ENCODE peak calls at places on chromosomes 13 and 19, in four cellular contexts. S is Panc1, M is SW 1271, X is T-cell. L is an unnamed sample.

GRCh38 chr19:52221831-52222375 is 32.1 kb downstream of the PPP2R1A start:
- DNase-seq in S (no peak), M (no peak), X (no peak), L (no peak)

GRCh38 chr13:109782066-109782822 is 4.1 kb downstream of the IRS2 start:
- DNase-seq in S (no peak), M (no peak), X (no peak), L (no peak)

GRCh38 chr19:10915511-10916091 is 12.8 kb downstream of the YIPF2 start:
- DNase-seq in S (no peak), M (peak), X (no peak), L (no peak)

GRCh38 chr19:31120952-31121351 is 228.3 kb downstream of the TSHZ3 start:
- DNase-seq in S (no peak), M (no peak), X (no peak), L (no peak)

GRCh38 chr19:17112700-17113099 is 37.1 kb downstream of the MYO9B start:
- DNase-seq in S (no peak), M (no peak), X (no peak), L (no peak)

GRCh38 chr13:39073983-39074382 is 35.7 kb downstream of the NHLRC3 start:
- DNase-seq in S (no peak), M (no peak), X (no peak), L (no peak)

GRCh38 chr19:7654401-7654800 is 14.4 kb upstream of the RETN start:
- DNase-seq in S (no peak), M (no peak), X (no peak), L (no peak)

GRCh38 chr19:1616875-1617274 is 11.6 kb upstream of the UQCR11 start:
- DNase-seq in S (no peak), M (no peak), X (no peak), L (no peak)

GRCh38 chr19:41175825-41176734 is 16.9 kb upstream of the CYP2S1 start:
- DNase-seq in S (no peak), M (no peak), X (peak), L (peak)

GRCh38 chr13:113091211-113091771 is 14.3 kb upstream of the F7 start:
- DNase-seq in S (no peak), M (no peak), X (no peak), L (no peak)

GRCh38 chr13:48942131-48942530 is 33.6 kb upstream of the FNDC3A start:
- DNase-seq in S (no peak), M (no peak), X (no peak), L (no peak)

GRCh38 chr13:109088528-109088927 is 459.1 kb downstream of the MYO16 start:
- DNase-seq in S (no peak), M (no peak), X (no peak), L (no peak)

GRCh38 chr13:35191883-35192282 is 249.8 kb downstream of the NBEA start:
- DNase-seq in S (no peak), M (no peak), X (no peak), L (no peak)

GRCh38 chr13:48156466-48156865 is 61.6 kb upstream of the MED4 start:
- DNase-seq in S (no peak), M (no peak), X (peak), L (no peak)

GRCh38 chr13:93038187-93038586 is 188.4 kb upstream of the GPC6 start:
- DNase-seq in S (no peak), M (no peak), X (no peak), L (no peak)

GRCh38 chr19:54179921-54180452 is 7.0 kb upstream of the TMC4 start:
- DNase-seq in S (no peak), M (peak), X (no peak), L (no peak)

GRCh38 chr13:50678464-50679162 is 164.9 kb downstream of the DLEU7 start:
- DNase-seq in S (no peak), M (no peak), X (no peak), L (no peak)

GRCh38 chr13:38366954-38367645 is 17.4 kb downstream of the UFM1 start:
- DNase-seq in S (peak), M (no peak), X (no peak), L (no peak)

GRCh38 chr19:48443262-48443661 is 2.5 kb upstream of the GRWD1 start:
- DNase-seq in S (no peak), M (no peak), X (no peak), L (no peak)

GRCh38 chr13:30859326-30859725 is 46.7 kb upstream of the MEDAG start:
- DNase-seq in S (no peak), M (no peak), X (no peak), L (no peak)

GRCh38 chr19:42191855-42192254 is 25.6 kb downstream of the DEDD2 start:
- DNase-seq in S (peak), M (peak), X (no peak), L (no peak)

GRCh38 chr19:1847684-1848398 is 442 bp downstream of the REXO1 start:
- DNase-seq in S (no peak), M (peak), X (no peak), L (no peak)

GRCh38 chr13:40148103-40148502 is 492.6 kb downstream of the COG6 start:
- DNase-seq in S (no peak), M (no peak), X (no peak), L (no peak)

GRCh38 chr19:13117772-13118423 is at the start of gene NACC1:
- DNase-seq in S (peak), M (peak), X (peak), L (no peak)

GRCh38 chr19:35206379-35206778 is 22.2 kb downstream of the FAM187B start:
- DNase-seq in S (no peak), M (no peak), X (no peak), L (no peak)

GRCh38 chr19:51726049-51726448 is 2.3 kb upstream of the HAS1 start:
- DNase-seq in S (no peak), M (no peak), X (no peak), L (no peak)

GRCh38 chr19:5148794-5149190 is 179.9 kb downstream of the KDM4B start:
- DNase-seq in S (no peak), M (no peak), X (no peak), L (no peak)

GRCh38 chr13:60617863-60618733 is 221.1 kb downstream of the TDRD3 start:
- DNase-seq in S (no peak), M (no peak), X (no peak), L (no peak)

GRCh38 chr19:47422417-47423163 is 3.3 kb upstream of the MEIS3 start:
- DNase-seq in S (no peak), M (no peak), X (no peak), L (no peak)